ENCODE peak calls at places on chromosomes 3 and 15, in four cellular contexts. Y is neural progenitor cell, H is cardiac muscle cell, J is fibroblast of lung. B is an unnamed sample.

GRCh38 chr15:77503240-77503639 is 82.6 kb downstream of the HMG20A start:
- DNase-seq in H (no peak), Y (no peak), J (no peak), B (no peak)

GRCh38 chr15:65386886-65387285 is 9.1 kb upstream of the IGDCC3 start:
- DNase-seq in H (no peak), Y (no peak), J (no peak), B (no peak)

GRCh38 chr3:18425641-18426403 is 683 bp upstream of the SATB1 start:
- DNase-seq in H (peak; percentile 71), J (no peak), Y (peak; percentile 73), B (peak; percentile 73)

GRCh38 chr3:188734395-188734794 is 437.4 kb upstream of the TPRG1 start:
- DNase-seq in J (no peak), H (no peak), Y (no peak), B (no peak)

GRCh38 chr3:52144034-52144795 is 10.0 kb downstream of the POC1A start:
- DNase-seq in J (peak; percentile 81), Y (peak; percentile 86), H (peak; percentile 89), B (peak; percentile 84)

GRCh38 chr3:45772341-45773035 is 23.8 kb downstream of the SLC6A20 start:
- DNase-seq in Y (no peak), H (no peak), J (no peak), B (no peak)

GRCh38 chr3:130839815-130840214 is 54.1 kb upstream of the ATP2C1 start:
- DNase-seq in H (peak; percentile 19), J (no peak), Y (no peak), B (no peak)

GRCh38 chr3:135125171-135125801 is 330.2 kb downstream of the EPHB1 start:
- DNase-seq in H (peak; percentile 83), Y (peak; percentile 82), J (peak; percentile 5), B (no peak)

GRCh38 chr3:123021986-123022510 is 5.5 kb downstream of the SEMA5B start:
- DNase-seq in J (no peak), H (no peak), Y (peak; percentile 58), B (no peak)

GRCh38 chr3:11543141-11543947 is 100.4 kb downstream of the VGLL4 start:
- DNase-seq in H (no peak), J (no peak), Y (no peak), B (no peak)

GRCh38 chr3:114525278-114525677 is 231.4 kb downstream of the TIGIT start:
- DNase-seq in J (peak; percentile 47), Y (no peak), H (no peak), B (no peak)

GRCh38 chr15:41935566-41936020 is 36.8 kb downstream of the EHD4 start:
- DNase-seq in H (no peak), J (no peak), Y (no peak), B (no peak)

GRCh38 chr3:236881-237280 is 40.3 kb downstream of the CHL1 start:
- DNase-seq in Y (no peak), H (no peak), J (no peak), B (no peak)

GRCh38 chr3:150636258-150636657 is 33.1 kb downstream of the SELENOT start:
- DNase-seq in J (no peak), Y (no peak), H (no peak), B (no peak)

GRCh38 chr3:110731148-110731547 is 340.5 kb upstream of the NECTIN3 start:
- DNase-seq in H (no peak), J (peak; percentile 54), Y (no peak), B (no peak)

GRCh38 chr3:56125358-56126005 is 342.8 kb downstream of the ERC2 start:
- DNase-seq in J (peak; percentile 88), H (peak; percentile 22), Y (peak; percentile 12), B (no peak)

GRCh38 chr15:37574985-37575384 is 359.5 kb upstream of the TMCO5A start:
- DNase-seq in Y (no peak), J (no peak), H (no peak), B (no peak)

GRCh38 chr3:61571516-61572336 is 10.4 kb downstream of the PTPRG start:
- DNase-seq in H (no peak), J (peak; percentile 95), Y (no peak), B (no peak)

GRCh38 chr15:96307856-96308394 is 22.6 kb upstream of the NR2F2 start:
- DNase-seq in J (no peak), Y (no peak), H (no peak), B (no peak)

GRCh38 chr3:133989931-133990702 is 39.6 kb downstream of the SLCO2A1 start:
- DNase-seq in Y (no peak), H (no peak), J (no peak), B (no peak)

GRCh38 chr3:49412632-49413337 is 562 bp downstream of the TCTA start:
- DNase-seq in Y (peak; percentile 32), H (no peak), J (no peak), B (no peak)

GRCh38 chr3:157786216-157786615 is 283.0 kb upstream of the VEPH1 start:
- DNase-seq in J (peak; percentile 70), Y (no peak), H (no peak), B (no peak)

GRCh38 chr15:65028338-65028737 is 1.1 kb downstream of the MTFMT start:
- DNase-seq in Y (no peak), H (no peak), J (no peak), B (no peak)

GRCh38 chr3:89699771-89700170 is 592.4 kb downstream of the EPHA3 start:
- DNase-seq in J (no peak), H (no peak), Y (no peak), B (no peak)

GRCh38 chr3:189486556-189486955 is 144.6 kb upstream of the TP63 start:
- DNase-seq in Y (no peak), J (no peak), H (no peak), B (no peak)

GRCh38 chr3:3998140-3998977 is 199.1 kb downstream of the LRRN1 start:
- DNase-seq in Y (peak; percentile 70), H (peak; percentile 36), J (peak; percentile 1), B (no peak)

GRCh38 chr3:27577504-27577903 is 93.3 kb upstream of the SLC4A7 start:
- DNase-seq in Y (no peak), J (no peak), H (no peak), B (no peak)

GRCh38 chr3:140472621-140473020 is 205.2 kb upstream of the TRIM42 start:
- DNase-seq in Y (no peak), J (no peak), H (no peak), B (no peak)

GRCh38 chr3:170137971-170138370 is 43.6 kb downstream of the PHC3 start:
- DNase-seq in Y (no peak), J (peak; percentile 34), H (no peak), B (no peak)

GRCh38 chr15:99404454-99404853 is 153.2 kb downstream of the LRRC28 start:
- DNase-seq in J (no peak), Y (no peak), H (no peak), B (no peak)

GRCh38 chr3:32540899-32541298 is 29.8 kb downstream of the DYNC1LI1 start:
- DNase-seq in J (no peak), Y (no peak), H (no peak), B (no peak)

GRCh38 chr15:36911322-36911944 is 188.9 kb downstream of the MEIS2 start:
- DNase-seq in Y (peak; percentile 28), J (peak; percentile 42), H (no peak), B (no peak)

GRCh38 chr15:23467110-23467600 is 20.1 kb upstream of the GOLGA6L2 start:
- DNase-seq in H (peak; percentile 34), J (peak; percentile 34), Y (peak; percentile 6), B (no peak)

DNA sequence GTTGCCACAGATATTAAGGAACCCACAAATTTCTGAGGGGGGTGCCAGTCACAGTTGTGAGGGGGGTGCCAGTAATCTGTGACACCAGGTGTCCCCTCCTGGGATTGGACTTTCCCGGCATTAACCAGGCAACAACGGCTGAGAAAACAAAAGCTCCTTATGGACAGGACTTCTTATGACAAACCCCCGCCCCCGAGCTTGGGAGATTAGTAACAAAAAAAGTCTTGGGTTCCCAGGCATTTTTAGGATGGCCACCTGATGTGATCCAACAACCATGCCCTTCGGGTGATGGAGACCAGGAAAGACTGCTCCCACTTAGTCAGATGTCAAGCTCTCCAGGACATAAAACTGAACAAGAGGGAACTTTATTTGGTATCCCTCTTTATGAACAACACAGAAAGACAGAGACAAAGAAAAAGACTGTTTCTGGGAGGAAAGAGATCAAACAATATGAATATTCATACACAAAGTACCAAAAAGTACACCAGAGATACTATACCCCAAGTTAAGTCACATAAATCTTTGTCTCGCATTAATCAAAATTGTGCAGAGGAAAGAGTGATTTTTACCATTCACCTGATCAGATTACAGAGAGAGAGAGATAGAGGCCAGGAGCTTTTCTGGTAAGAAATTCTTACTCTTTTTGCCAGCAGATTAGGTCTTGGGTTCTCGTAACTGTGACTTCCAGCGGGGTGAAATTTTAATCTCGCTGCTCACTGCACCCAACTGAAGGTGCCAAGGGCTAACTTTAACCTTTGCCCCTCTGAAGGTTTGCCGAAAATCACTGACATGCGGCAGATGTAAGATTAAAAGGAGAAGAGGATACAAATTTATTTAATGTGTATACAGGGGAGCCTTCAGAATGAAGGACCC is 61.6 kb downstream of the OSTN start:
- DNase-seq in J (no peak), H (no peak), Y (peak; percentile 69), B (no peak)
- H3K4me1 ChIP-seq in J (no peaks in the 10 kb centered on the region), H (peaks cover under 1% of the 10 kb centered on the region), Y (peaks cover 50% of the 10 kb centered on the region), B (no peaks in the 10 kb centered on the region)

GRCh38 chr15:68275165-68275746 is 2.3 kb upstream of the FEM1B start:
- DNase-seq in J (peak; percentile 43), Y (no peak), H (no peak), B (no peak)

GRCh38 chr15:68277605-68278344 is at the start of gene FEM1B:
- DNase-seq in Y (peak; percentile 95), J (peak; percentile 95), H (peak; percentile 92), B (peak; percentile 95)

GRCh38 chr15:68278345-68279217 is 1.0 kb downstream of the FEM1B start:
- DNase-seq in H (peak; percentile 26), Y (no peak), J (peak; percentile 51), B (no peak)

GRCh38 chr15:68277131-68277604 is 377 bp upstream of the FEM1B start:
- DNase-seq in Y (peak; percentile 81), J (peak; percentile 73), H (peak; percentile 56), B (no peak)

DNA sequence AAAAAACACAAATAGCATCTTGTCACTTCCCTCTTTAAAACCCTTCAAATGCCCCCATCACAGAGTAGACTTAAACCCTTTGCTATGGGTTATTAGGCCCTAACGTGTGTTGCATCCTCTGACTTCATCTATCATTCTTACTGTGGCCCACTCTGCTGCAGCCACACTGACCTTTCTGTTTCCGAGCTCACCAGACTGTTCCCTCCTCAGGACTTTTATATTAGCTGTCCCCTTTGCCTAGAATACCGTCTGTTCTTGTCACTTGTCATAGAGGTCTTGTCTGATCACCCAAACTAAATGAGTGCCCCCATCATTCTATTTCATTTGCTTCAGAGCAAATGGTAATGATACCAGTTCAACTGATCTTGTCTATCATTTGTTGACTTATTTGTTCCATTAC is 877 bp upstream of the FEM1B start:
- DNase-seq in J (no peak), Y (no peak), H (no peak), B (no peak)
- H3K4me1 ChIP-seq in J (peaks cover 30% of the 10 kb centered on the region), Y (peaks cover 29% of the 10 kb centered on the region), H (peaks cover 46% of the 10 kb centered on the region), B (no peaks in the 10 kb centered on the region)

GRCh38 chr15:70087708-70088352 is 9.9 kb downstream of the TLE3 start:
- DNase-seq in H (no peak), J (no peak), Y (no peak), B (peak; percentile 13)

GRCh38 chr15:70084461-70084860 is 13.3 kb downstream of the TLE3 start:
- DNase-seq in Y (no peak), J (no peak), H (no peak), B (no peak)

GRCh38 chr15:70088887-70089691 is 8.6 kb downstream of the TLE3 start:
- DNase-seq in Y (no peak), J (peak; percentile 76), H (peak; percentile 93), B (peak; percentile 19)

GRCh38 chr15:70088427-70088826 is 9.3 kb downstream of the TLE3 start:
- DNase-seq in J (no peak), Y (no peak), H (peak; percentile 84), B (no peak)

GRCh38 chr15:70086636-70087035 is 11.1 kb downstream of the TLE3 start:
- DNase-seq in J (no peak), Y (no peak), H (no peak), B (no peak)
- H3K4me1 ChIP-seq in J (peaks cover 11% of the 10 kb centered on the region), Y (peaks cover 64% of the 10 kb centered on the region), H (peaks cover 24% of the 10 kb centered on the region), B (no peaks in the 10 kb centered on the region)

GRCh38 chr15:35491999-35492398 is 54.0 kb downstream of the DPH6 start:
- DNase-seq in H (no peak), J (no peak), Y (no peak), B (no peak)
- H3K4me1 ChIP-seq in H (no peaks in the 10 kb centered on the region), J (no peaks in the 10 kb centered on the region), Y (no peaks in the 10 kb centered on the region), B (no peaks in the 10 kb centered on the region)

B was measured in right lobe of liver.